ENCODE peak calls at places on chromosomes 4 and X, in four cellular contexts. C is mammary epithelial cell, X is GM12864, N is testis. E is an unnamed sample.

GRCh38 chrX:66760648-66761047 is 121.8 kb upstream of the EDA2R start:
- DNase-seq in C (no peak), X (no peak), N (no peak), E (no peak)

GRCh38 chr4:151979835-151980234 is 219.0 kb upstream of the GATB start:
- DNase-seq in C (no peak), X (no peak), N (no peak), E (no peak)

GRCh38 chr4:56330691-56331090 is 56.6 kb downstream of the AASDH start:
- DNase-seq in C (no peak), X (no peak), N (no peak), E (peak)

GRCh38 chr4:164304240-164304639 is 449.7 kb upstream of the SMIM31 start:
- DNase-seq in C (peak), X (no peak), N (no peak), E (peak)

GRCh38 chr4:3366893-3367775 is 74.3 kb downstream of the RGS12 start:
- DNase-seq in C (no peak), X (no peak), N (no peak), E (no peak)

GRCh38 chr4:21593268-21594002 is 355.1 kb downstream of the KCNIP4 start:
- DNase-seq in C (no peak), X (no peak), N (no peak), E (no peak)

GRCh38 chr4:156521631-156522030 is 450.0 kb downstream of the PDGFC start:
- DNase-seq in C (no peak), X (no peak), N (no peak), E (no peak)

GRCh38 chr4:24105183-24106039 is 215.6 kb upstream of the PPARGC1A start:
- DNase-seq in C (peak), X (no peak), N (no peak), E (peak)

GRCh38 chrX:41921492-41922124 is 1.7 kb downstream of the CASK start:
- DNase-seq in C (peak), X (no peak), N (no peak), E (peak)

GRCh38 chr4:98482847-98483806 is 175.3 kb downstream of the TSPAN5 start:
- DNase-seq in C (peak), X (peak), N (no peak), E (peak)

GRCh38 chrX:149527705-149528104 is 13.1 kb upstream of the EOLA1 start:
- DNase-seq in C (no peak), X (no peak), N (no peak), E (peak)
- TF ChIP-seq CTCF in C (peak), X (peak), N (peak), E (peak)

DNA sequence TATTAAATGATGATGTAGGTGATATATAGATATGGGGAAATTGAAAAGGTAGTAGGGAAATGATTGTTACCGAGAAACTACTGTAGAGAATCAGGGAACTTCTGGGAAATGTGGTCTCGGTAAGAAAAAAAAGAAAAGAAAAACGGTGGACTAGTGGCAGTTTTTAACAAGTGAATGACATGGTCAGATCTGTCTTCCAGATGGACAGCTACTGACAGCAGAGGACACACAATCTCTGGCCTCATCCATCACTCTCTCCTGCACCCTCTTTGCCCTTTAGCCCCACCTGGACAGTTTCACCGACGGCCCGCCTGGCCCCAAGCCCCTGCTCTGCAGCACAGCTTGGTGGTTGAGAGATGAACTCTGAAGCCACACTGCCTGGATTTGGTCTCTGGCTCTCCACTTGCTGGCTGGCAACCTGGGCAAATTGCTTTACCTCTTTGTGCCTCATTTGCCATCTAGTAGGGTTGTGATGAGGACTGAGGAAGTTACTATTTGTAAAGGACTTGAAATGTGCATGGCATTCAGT is 23.4 kb downstream of the RBM47 start:
- DNase-seq in C (no peak), X (no peak), N (no peak), E (no peak)
- TF ChIP-seq CTCF in C (no peak), X (no peak), N (no peak), E (no peak)

GRCh38 chr4:100907465-100908454 is 389.9 kb upstream of the EMCN start:
- DNase-seq in C (peak), X (no peak), N (no peak), E (peak)
- TF ChIP-seq CTCF in C (peak), X (peak), N (peak), E (peak)

GRCh38 chr4:113905301-113905700 is 74.1 kb downstream of the ARSJ start:
- DNase-seq in C (no peak), X (no peak), N (no peak), E (peak)

GRCh38 chr4:113899260-113900177 is 79.9 kb downstream of the ARSJ start:
- DNase-seq in C (peak), X (peak), N (no peak), E (no peak)

GRCh38 chr4:113907559-113907958 is 71.9 kb downstream of the ARSJ start:
- DNase-seq in C (no peak), X (no peak), N (no peak), E (no peak)

DNA sequence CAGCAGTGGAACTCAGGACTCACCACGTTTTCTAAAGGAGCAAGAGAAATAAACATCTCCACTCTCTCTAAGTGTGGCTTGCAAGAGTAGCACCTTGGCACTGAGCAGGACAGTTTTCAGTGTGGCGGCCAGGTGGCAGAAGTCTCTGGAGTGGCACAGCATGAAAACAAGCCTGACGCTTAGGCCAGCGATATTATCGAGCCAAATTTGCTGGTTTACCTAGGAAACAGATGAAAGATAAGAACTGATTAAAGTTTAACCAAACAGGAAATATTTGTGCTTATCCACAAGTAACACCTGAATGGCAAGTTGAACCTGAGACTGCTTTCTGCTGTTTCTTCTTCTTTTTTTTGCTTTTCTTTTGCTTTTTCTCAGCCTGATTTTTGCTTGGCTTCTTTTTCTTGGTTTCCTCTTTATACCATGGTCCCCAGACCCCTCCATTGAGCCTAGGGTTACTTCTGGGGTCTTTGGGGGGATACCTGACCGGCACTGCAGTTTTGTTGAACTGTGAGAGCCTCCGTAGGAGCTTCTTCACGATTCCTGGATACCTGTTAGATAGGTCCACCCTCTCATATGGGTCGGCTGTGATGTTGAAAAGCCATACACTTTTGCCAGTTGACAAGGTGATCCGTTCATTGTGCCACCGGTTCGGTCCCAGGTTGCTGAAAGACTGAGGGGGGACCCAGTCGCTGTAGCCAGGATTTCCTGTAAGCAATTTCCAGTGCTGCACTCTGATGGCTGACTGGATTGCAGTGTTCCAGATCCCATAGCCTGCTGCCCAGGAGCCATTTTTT is 77.3 kb downstream of the ARSJ start:
- DNase-seq in C (no peak), X (no peak), N (no peak), E (no peak)
- TF ChIP-seq CTCF in C (peak), X (peak), N (no peak), E (no peak)